ENCODE peak calls at places on chromosome 21, in seven cellular contexts. Y is GM12878, S is HCT116, L is K562, X is HepG2, C is SK-N-SH, A is H1. I is an unnamed sample.

GRCh38 chr21:33732038-33732437 is 89.7 kb downstream of the ITSN1 start:
- DNase-seq in Y (no peak), S (no peak), L (no peak), X (no peak), C (no peak), A (no peak), I (no peak)

GRCh38 chr21:33643658-33644311 is 1.5 kb downstream of the ITSN1 start:
- DNase-seq in Y (no peak), S (no peak), L (no peak), X (peak), C (peak), A (no peak), I (no peak)

GRCh38 chr21:27314096-27314495 is 347.2 kb upstream of the ADAMTS5 start:
- DNase-seq in Y (no peak), S (no peak), L (no peak), X (no peak), C (no peak), A (no peak), I (no peak)

GRCh38 chr21:24160528-24160927 is 1446.8 kb downstream of the MRPL39 start:
- DNase-seq in Y (no peak), S (no peak), L (no peak), X (peak), C (no peak), A (no peak), I (no peak)

GRCh38 chr21:35779690-35780570 is 280.4 kb downstream of the SETD4 start:
- DNase-seq in Y (no peak), S (no peak), L (no peak), X (no peak), C (no peak), A (no peak), I (no peak)

GRCh38 chr21:35191754-35192153 is 142.7 kb upstream of the RUNX1 start:
- DNase-seq in Y (no peak), S (no peak), L (no peak), X (no peak), C (no peak), A (no peak), I (no peak)

GRCh38 chr21:33844104-33844889 is 71.3 kb downstream of the ATP5PO start:
- DNase-seq in Y (no peak), S (no peak), L (no peak), X (peak), C (no peak), A (no peak), I (no peak)

GRCh38 chr21:38136201-38136600 is 120.6 kb upstream of the KCNJ15 start:
- DNase-seq in Y (no peak), S (no peak), L (no peak), X (no peak), C (no peak), A (no peak), I (no peak)

GRCh38 chr21:46621457-46622182 is 13.9 kb upstream of the PRMT2 start:
- DNase-seq in Y (no peak), S (no peak), L (no peak), X (peak), C (no peak), A (no peak), I (no peak)

GRCh38 chr21:31370893-31371652 is 27.0 kb upstream of the TIAM1 start:
- DNase-seq in Y (no peak), S (no peak), L (no peak), X (no peak), C (no peak), A (no peak), I (no peak)

GRCh38 chr21:32698971-32699693 is 28.7 kb downstream of the SYNJ1 start:
- DNase-seq in Y (no peak), S (no peak), L (no peak), X (no peak), C (no peak), A (no peak), I (no peak)

GRCh38 chr21:19340303-19340702 is 936.7 kb upstream of the TMPRSS15 start:
- DNase-seq in Y (no peak), S (no peak), L (no peak), X (no peak), C (no peak), A (no peak), I (peak)

GRCh38 chr21:39109163-39109530 is 74.1 kb downstream of the PSMG1 start:
- DNase-seq in Y (no peak), S (no peak), L (no peak), X (no peak), C (no peak), A (no peak), I (no peak)

GRCh38 chr21:31450971-31451370 is 106.9 kb upstream of the TIAM1 start:
- DNase-seq in Y (no peak), S (no peak), L (no peak), X (no peak), C (no peak), A (no peak), I (no peak)

GRCh38 chr21:26686278-26686677 is 113.2 kb upstream of the CYYR1 start:
- DNase-seq in Y (no peak), S (no peak), L (no peak), X (no peak), C (peak), A (no peak), I (peak)

GRCh38 chr21:39715804-39716397 is 29.1 kb upstream of the IGSF5 start:
- DNase-seq in Y (no peak), S (peak), L (peak), X (peak), C (peak), A (no peak), I (peak)

GRCh38 chr21:37074195-37074510 is 1.1 kb downstream of the TTC3 start:
- DNase-seq in Y (no peak), S (no peak), L (peak), X (no peak), C (peak), A (no peak), I (no peak)

GRCh38 chr21:37072239-37072987 is 458 bp downstream of the PIGP start:
- DNase-seq in Y (no peak), S (no peak), L (no peak), X (no peak), C (no peak), A (no peak), I (peak)

GRCh38 chr21:37072988-37073416 is at the start of the genes PIGP and TTC3:
- DNase-seq in Y (peak), S (peak), L (peak), X (peak), C (peak), A (peak), I (peak)

GRCh38 chr21:37073417-37074194 is 552 bp downstream of the TTC3 start:
- DNase-seq in Y (no peak), S (no peak), L (peak), X (no peak), C (peak), A (no peak), I (peak)

DNA sequence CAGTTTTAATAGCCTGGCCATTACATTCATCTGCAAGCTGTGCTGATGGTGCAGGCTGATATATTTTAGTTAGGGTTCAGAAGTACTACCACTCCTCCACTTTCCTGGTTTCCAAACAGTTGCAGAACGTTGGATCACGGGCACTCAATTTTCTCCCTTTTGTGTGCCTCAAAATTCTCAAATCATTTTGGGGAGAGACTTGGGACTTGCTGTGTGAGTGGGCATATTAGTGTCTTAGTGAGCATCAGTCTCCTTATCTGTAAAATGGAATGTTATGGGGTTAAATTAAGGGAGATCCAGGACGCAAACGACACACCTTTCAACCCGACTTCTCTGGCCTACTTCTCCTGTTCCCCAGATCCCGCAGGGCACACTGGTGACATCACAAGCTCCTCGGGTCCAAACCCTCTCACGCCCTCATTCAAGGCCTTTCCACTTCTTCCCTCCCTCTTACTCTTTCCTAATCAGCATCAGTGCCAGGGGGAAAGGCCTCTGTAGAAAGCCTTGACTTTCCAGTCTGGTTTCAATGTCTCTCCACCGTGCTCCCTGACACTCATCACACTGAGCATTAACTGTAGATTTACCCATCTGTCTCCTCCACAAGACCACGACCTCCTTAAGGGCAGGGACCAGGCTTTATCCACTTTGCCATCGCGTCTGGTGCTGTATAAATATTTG is 1.2 kb downstream of the PIGP start:
- DNase-seq in Y (no peak), S (no peak), L (peak), X (no peak), C (peak), A (no peak), I (peak)
- TF ChIP-seq JUND in Y (no peak), S (no peak), L (no peak), X (no peak), C (no peak), A (no peak), I (no peak)

DNA sequence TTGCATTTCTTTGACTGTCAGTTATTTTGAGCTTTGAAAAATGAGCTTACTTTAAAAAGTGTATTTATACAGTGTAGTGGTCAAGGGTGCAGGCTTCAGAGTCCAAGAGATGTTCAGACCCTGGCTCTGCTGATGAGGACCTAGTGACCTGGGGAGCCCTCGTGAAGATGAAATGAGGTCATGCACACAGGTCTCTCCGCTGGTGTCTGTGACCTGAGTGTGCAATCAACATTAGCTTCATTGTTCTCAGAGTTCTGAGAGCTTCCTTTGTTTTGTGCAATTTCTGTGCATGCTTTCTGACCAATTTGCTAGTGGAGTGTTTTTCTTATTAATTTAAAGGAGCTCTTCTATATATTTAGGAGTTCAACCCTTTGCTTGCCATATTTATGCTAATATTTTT is 71.3 kb downstream of the RIPK4 start:
- DNase-seq in Y (no peak), S (no peak), L (no peak), X (no peak), C (no peak), A (no peak), I (no peak)
- TF ChIP-seq JUND in Y (no peak), S (no peak), L (no peak), X (no peak), C (no peak), A (no peak), I (no peak)

DNA sequence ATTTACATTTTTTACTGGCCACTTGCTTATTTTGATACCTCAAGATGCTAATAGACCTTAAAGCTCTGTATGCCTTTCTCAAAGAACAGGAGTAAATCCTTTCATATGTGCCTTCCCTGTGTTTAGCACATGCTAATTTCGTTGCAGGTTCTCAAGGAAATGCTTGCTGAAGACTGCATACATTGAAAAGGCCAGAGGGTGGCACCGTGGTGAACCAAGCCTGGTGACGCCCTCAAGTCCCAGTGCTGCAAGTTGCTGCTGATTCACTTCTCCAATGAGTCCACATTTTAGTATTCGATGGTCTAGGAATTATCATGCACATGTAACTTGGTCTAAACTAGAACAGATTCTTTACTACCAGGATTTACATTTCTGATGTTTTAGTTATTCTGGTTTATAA is 94.1 kb downstream of the CLDN17 start:
- DNase-seq in Y (no peak), S (no peak), L (no peak), X (no peak), C (no peak), A (peak), I (peak)
- TF ChIP-seq JUND in Y (no peak), S (no peak), L (no peak), X (no peak), C (no peak), A (no peak), I (no peak)

GRCh38 chr21:15243356-15243755 is 178.6 kb upstream of the NRIP1 start:
- DNase-seq in Y (no peak), S (no peak), L (no peak), X (no peak), C (no peak), A (no peak), I (no peak)
- TF ChIP-seq JUND in Y (no peak), S (no peak), L (no peak), X (no peak), C (no peak), A (no peak), I (no peak)

DNA sequence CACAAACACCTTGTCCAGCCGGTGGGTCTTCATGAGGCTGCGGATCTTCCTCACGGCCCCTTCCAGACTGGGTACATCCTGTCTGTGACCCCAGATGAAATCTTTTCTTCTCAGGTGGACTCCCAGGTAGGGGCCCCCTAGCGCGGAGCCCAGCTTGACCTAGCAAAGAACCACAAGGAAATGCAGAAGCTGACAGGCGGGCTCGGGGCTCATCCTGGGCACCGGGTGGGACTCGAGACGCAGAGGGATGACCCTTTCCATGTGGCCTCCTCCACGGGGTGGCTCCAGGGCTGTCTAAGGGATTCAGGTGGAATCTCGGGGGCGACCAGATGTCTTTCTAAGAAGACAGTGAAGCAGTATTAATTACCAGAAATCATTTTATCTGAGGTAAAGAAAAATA is 17.8 kb downstream of the POFUT2 start:
- DNase-seq in Y (no peak), S (no peak), L (no peak), X (no peak), C (no peak), A (no peak), I (no peak)
- TF ChIP-seq JUND in Y (no peak), S (no peak), L (no peak), X (no peak), C (no peak), A (no peak), I (no peak)

GRCh38 chr21:41208946-41209345 is 41.0 kb downstream of the BACE2 start:
- DNase-seq in Y (no peak), S (no peak), L (no peak), X (no peak), C (no peak), A (no peak), I (no peak)
- TF ChIP-seq JUND in Y (no peak), S (no peak), L (no peak), X (no peak), C (no peak), A (no peak), I (no peak)

I was measured in T47D.